ENCODE peak calls at places on chromosomes 2 and 18, in four cellular contexts. J is GM12878, Y is endothelial cell of umbilical vein, W is K562. V is an unnamed sample.

GRCh38 chr2:172330060-172330671 is 97.2 kb upstream of the ITGA6 start:
- DNase-seq in J (no peak), Y (no peak), W (no peak), V (no peak)

GRCh38 chr18:37769846-37770245 is 204.2 kb upstream of the CELF4 start:
- DNase-seq in J (no peak), Y (no peak), W (no peak), V (no peak)

GRCh38 chr18:32669549-32670165 is 103.2 kb downstream of the KLHL14 start:
- DNase-seq in J (no peak), Y (no peak), W (no peak), V (no peak)

GRCh38 chr18:13394794-13395193 is 176.2 kb downstream of the LDLRAD4 start:
- DNase-seq in J (no peak), Y (no peak), W (peak), V (no peak)

GRCh38 chr18:48949051-48949605 is 1.6 kb downstream of the SMAD7 start:
- DNase-seq in J (no peak), Y (peak), W (no peak), V (no peak)

GRCh38 chr2:190674966-190675650 is 26.2 kb downstream of the NAB1 start:
- DNase-seq in J (peak), Y (no peak), W (no peak), V (no peak)

GRCh38 chr18:22314406-22314805 is 103.3 kb downstream of the CTAGE1 start:
- DNase-seq in J (no peak), Y (no peak), W (no peak), V (peak)

GRCh38 chr2:85744055-85744454 is 9.7 kb upstream of the ATOH8 start:
- DNase-seq in J (no peak), Y (no peak), W (no peak), V (no peak)

GRCh38 chr18:6757966-6758365 is 28.4 kb downstream of the ARHGAP28 start:
- DNase-seq in J (no peak), Y (no peak), W (no peak), V (peak)

GRCh38 chr18:6755107-6755506 is 25.6 kb downstream of the ARHGAP28 start:
- DNase-seq in J (no peak), Y (peak), W (no peak), V (peak)

GRCh38 chr18:6763524-6763923 is 34.0 kb downstream of the ARHGAP28 start:
- DNase-seq in J (no peak), Y (no peak), W (no peak), V (no peak)

GRCh38 chr18:6764382-6764781 is 34.9 kb downstream of the ARHGAP28 start:
- DNase-seq in J (no peak), Y (no peak), W (no peak), V (no peak)

GRCh38 chr18:6759579-6759978 is 30.1 kb downstream of the ARHGAP28 start:
- DNase-seq in J (no peak), Y (no peak), W (no peak), V (no peak)
- TF ChIP-seq FOS in J (no peak), Y (no peak), W (no peak), V (no peak)

DNA sequence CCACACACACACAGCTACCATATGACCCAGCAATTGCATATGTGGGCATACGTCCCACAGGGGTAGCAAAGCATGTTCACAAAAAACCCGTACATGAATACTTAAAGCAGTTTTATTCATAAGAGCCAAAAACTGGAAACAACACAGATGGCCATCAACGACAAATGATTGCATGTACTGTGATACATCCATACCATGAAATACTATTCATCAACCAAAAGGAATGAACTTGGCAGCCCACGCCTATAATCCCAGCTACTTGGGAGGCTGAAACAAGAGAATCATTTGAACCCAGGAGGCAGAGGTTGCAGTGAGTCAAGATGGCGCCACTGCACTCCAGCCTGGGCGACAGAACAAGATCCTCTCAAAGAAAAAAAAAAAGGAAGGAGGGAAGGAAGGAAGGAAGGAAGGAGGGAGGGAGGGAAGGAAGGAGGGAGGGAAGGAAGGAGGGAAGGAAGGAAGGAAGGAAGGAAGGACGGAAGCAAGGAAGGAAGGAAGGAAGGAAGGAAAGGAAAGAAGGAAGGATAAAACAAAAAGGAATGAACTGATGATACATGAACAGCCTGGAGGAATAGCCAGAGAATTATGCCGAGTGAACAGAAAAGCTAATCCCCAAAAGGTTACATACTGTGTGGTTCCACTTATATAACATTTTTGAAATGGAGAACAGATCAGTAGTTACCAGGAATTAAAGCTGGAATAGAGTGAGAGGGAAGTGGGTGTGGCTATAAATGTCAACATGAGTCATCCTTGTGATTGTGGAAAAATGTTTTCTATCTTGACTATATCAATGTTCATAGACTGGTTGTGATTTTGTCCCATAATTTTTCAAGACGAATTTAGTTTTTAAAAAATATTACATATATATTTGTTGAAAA is 19.6 kb upstream of the YPEL5 start:
- DNase-seq in J (no peak), Y (peak), W (no peak), V (peak)
- TF ChIP-seq FOS in J (no peak), Y (peak), W (no peak), V (no peak)

GRCh38 chr2:226002438-226002837 is 602.9 kb downstream of the NYAP2 start:
- DNase-seq in J (no peak), Y (no peak), W (no peak), V (peak)
- TF ChIP-seq FOS in J (no peak), Y (no peak), W (no peak), V (no peak)

GRCh38 chr2:57450170-57450569 is 596.4 kb upstream of the VRK2 start:
- DNase-seq in J (no peak), Y (no peak), W (no peak), V (no peak)

GRCh38 chr2:57448816-57449215 is 597.8 kb upstream of the VRK2 start:
- DNase-seq in J (no peak), Y (no peak), W (no peak), V (no peak)

GRCh38 chr2:57453929-57454328 is 592.7 kb upstream of the VRK2 start:
- DNase-seq in J (no peak), Y (no peak), W (no peak), V (no peak)
- TF ChIP-seq FOS in J (no peak), Y (no peak), W (no peak), V (no peak)

GRCh38 chr2:159684796-159685195 is 27.5 kb upstream of the MARCHF7 start:
- DNase-seq in J (no peak), Y (peak), W (no peak), V (peak)
- TF ChIP-seq FOS in J (no peak), Y (peak), W (no peak), V (no peak)

GRCh38 chr2:113324684-113325160 is 46.0 kb upstream of the PAX8 start:
- DNase-seq in J (no peak), Y (peak), W (peak), V (peak)
- TF ChIP-seq FOS in J (no peak), Y (no peak), W (no peak), V (no peak)

DNA sequence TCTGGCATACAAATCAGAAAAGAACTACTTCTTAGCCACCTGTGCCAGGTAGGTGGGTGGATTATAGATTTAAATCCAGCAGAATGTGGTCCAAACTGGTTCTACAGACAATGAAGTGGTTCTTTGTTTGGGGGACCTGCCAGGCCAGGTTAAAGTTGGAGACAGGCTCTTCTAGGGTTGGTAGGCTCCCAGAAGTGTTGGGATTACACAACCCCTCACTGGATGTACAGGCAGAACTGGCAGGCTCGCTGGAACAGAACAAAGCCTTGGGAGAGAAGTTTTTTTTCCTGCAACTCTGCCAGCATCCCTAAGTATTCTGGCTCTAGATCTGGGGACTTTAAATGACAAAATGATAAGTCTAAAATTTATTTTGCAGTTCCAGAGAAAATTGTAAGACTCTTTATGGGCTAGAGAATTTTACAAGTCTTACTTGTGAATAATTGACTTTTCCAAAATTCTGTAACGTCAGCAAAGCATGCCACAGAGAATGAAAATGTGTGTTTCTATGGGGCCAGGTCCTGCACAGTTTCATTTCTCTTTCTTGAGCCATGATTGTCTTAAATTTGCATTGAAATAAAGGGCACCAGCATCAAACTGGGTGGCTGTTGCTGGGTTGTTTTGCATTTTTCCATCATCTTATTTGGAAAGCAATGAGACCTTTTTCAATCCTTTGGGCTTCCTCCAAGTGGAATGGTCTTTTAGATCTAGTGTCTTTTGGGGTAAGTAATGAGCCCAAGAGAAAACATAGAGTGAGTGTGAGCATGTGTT is 32.2 kb upstream of the ATL2 start:
- DNase-seq in J (peak), Y (no peak), W (no peak), V (no peak)
- TF ChIP-seq FOS in J (no peak), Y (no peak), W (no peak), V (no peak)

V was measured in IMR-90.